ENCODE peak calls at places on chromosomes 4 and X, in eight cellular contexts. V, M, D, N, K, H, X and A are unnamed samples.

GRCh38 chr4:128379860-128380259 is 92.2 kb upstream of the PGRMC2 start:
- DNase-seq in V (no peak), M (no peak), D (peak), N (no peak), K (no peak), H (no peak), X (no peak), A (peak)

GRCh38 chrX:40864972-40865371 is 129.6 kb upstream of the MED14 start:
- DNase-seq in V (no peak), M (no peak), D (no peak), N (no peak), K (no peak), H (no peak), X (no peak), A (no peak)

GRCh38 chrX:53831662-53832635 is 145.4 kb upstream of the HUWE1 start:
- DNase-seq in V (peak), M (no peak), D (peak), N (no peak), K (peak), H (peak), X (no peak), A (peak)

GRCh38 chrX:107827137-107827831 is 1.6 kb downstream of the MID2 start:
- DNase-seq in V (no peak), M (no peak), D (no peak), N (no peak), K (no peak), H (no peak), X (no peak), A (peak)

GRCh38 chr4:88584471-88584900 is 7.8 kb upstream of the HERC3 start:
- DNase-seq in V (no peak), M (no peak), D (no peak), N (no peak), K (no peak), H (no peak), X (no peak), A (no peak)

GRCh38 chr4:184101711-184102110 is 116.0 kb downstream of the ENPP6 start:
- DNase-seq in V (no peak), M (no peak), D (no peak), N (no peak), K (no peak), H (no peak), X (no peak), A (no peak)

GRCh38 chr4:40840985-40841571 is 91.3 kb downstream of the NSUN7 start:
- DNase-seq in V (peak), M (peak), D (peak), N (peak), K (peak), H (peak), X (peak), A (peak)

GRCh38 chr4:74716436-74716765 is 77.9 kb downstream of the BTC start:
- DNase-seq in V (no peak), M (no peak), D (no peak), N (no peak), K (no peak), H (no peak), X (no peak), A (peak)

GRCh38 chr4:95742872-95743271 is 97.0 kb upstream of the PDHA2 start:
- DNase-seq in V (no peak), M (no peak), D (no peak), N (no peak), K (no peak), H (no peak), X (no peak), A (no peak)

GRCh38 chr4:84379881-84380618 is 119.0 kb downstream of the NKX6-1 start:
- DNase-seq in V (no peak), M (no peak), D (no peak), N (no peak), K (no peak), H (no peak), X (no peak), A (peak)

GRCh38 chrX:40244980-40245379 is 147.2 kb upstream of the BCOR start:
- DNase-seq in V (no peak), M (no peak), D (no peak), N (no peak), K (no peak), H (no peak), X (no peak), A (peak)

GRCh38 chr4:78417603-78418002 is 134.0 kb upstream of the ANXA3 start:
- DNase-seq in V (no peak), M (no peak), D (no peak), N (no peak), K (no peak), H (no peak), X (no peak), A (peak)

GRCh38 chr4:183391204-183391603 is 53.2 kb upstream of the CDKN2AIP start:
- DNase-seq in V (no peak), M (no peak), D (no peak), N (no peak), K (no peak), H (no peak), X (no peak), A (no peak)

GRCh38 chrX:65990702-65991101 is 49.2 kb downstream of the VSIG4 start:
- DNase-seq in V (no peak), M (no peak), D (no peak), N (no peak), K (no peak), H (no peak), X (no peak), A (no peak)

GRCh38 chrX:154490021-154490413 is 412 bp downstream of the SLC10A3 start:
- DNase-seq in V (no peak), M (no peak), D (no peak), N (no peak), K (no peak), H (no peak), X (no peak), A (peak)

GRCh38 chr4:14877246-14878220 is 124.7 kb upstream of the CPEB2 start:
- DNase-seq in V (no peak), M (peak), D (peak), N (no peak), K (no peak), H (no peak), X (no peak), A (peak)

GRCh38 chr4:37567781-37568180 is 118.4 kb downstream of the RELL1 start:
- DNase-seq in V (no peak), M (no peak), D (peak), N (no peak), K (no peak), H (no peak), X (no peak), A (no peak)

GRCh38 chr4:94826206-94826605 is 68.5 kb downstream of the BMPR1B start:
- DNase-seq in V (no peak), M (no peak), D (no peak), N (no peak), K (no peak), H (no peak), X (no peak), A (peak)

GRCh38 chr4:55125087-55125721 is at the start of gene KDR:
- DNase-seq in V (no peak), M (no peak), D (no peak), N (no peak), K (no peak), H (no peak), X (no peak), A (peak)

GRCh38 chr4:188107931-188108843 is 1.2 kb downstream of the TRIML2 start:
- DNase-seq in V (no peak), M (no peak), D (no peak), N (no peak), K (no peak), H (no peak), X (no peak), A (no peak)

GRCh38 chr4:120052840-120053239 is 13.8 kb downstream of the MAD2L1 start:
- DNase-seq in V (no peak), M (no peak), D (no peak), N (no peak), K (no peak), H (no peak), X (no peak), A (peak)

GRCh38 chr4:100311181-100311580 is 120.9 kb upstream of the DDIT4L start:
- DNase-seq in V (no peak), M (no peak), D (peak), N (no peak), K (no peak), H (no peak), X (no peak), A (no peak)

GRCh38 chr4:3613980-3614730 is 81.9 kb upstream of the LRPAP1 start:
- DNase-seq in V (peak), M (no peak), D (no peak), N (no peak), K (no peak), H (no peak), X (no peak), A (peak)

GRCh38 chrX:153983321-153983729 is 10.8 kb downstream of the TMEM187 start:
- DNase-seq in V (no peak), M (no peak), D (no peak), N (no peak), K (no peak), H (peak), X (no peak), A (no peak)